ENCODE peak calls at places on chromosome 4, in four cellular contexts. H is suprapubic skin; T is stimulated activated naive CD8-positive, alpha-beta T cell treated with anti-CD3 and anti-CD28 coated beads, Interleukin-15, Interleukin-2, amounts not matched to agents 100 U/mL and 50 U/mL, for 24 hours; A is lung microvascular endothelial cell. I is an unnamed sample.

GRCh38 chr4:112775801-112776200 is 138.9 kb downstream of the LARP7 start:
- DNase-seq in H (no peak), T (no peak), A (no peak), I (no peak)

GRCh38 chr4:94356444-94356843 is 13.8 kb upstream of the HPGDS start:
- DNase-seq in H (no peak), T (no peak), A (no peak), I (no peak)

GRCh38 chr4:138158746-138159297 is 83.3 kb downstream of the SLC7A11 start:
- DNase-seq in H (no peak), T (no peak), A (peak; percentile 74), I (no peak)

GRCh38 chr4:17721496-17722360 is 59.7 kb downstream of the FAM184B start:
- DNase-seq in H (no peak), T (no peak), A (no peak), I (no peak)

GRCh38 chr4:64713256-64713840 is 304.1 kb upstream of the TECRL start:
- DNase-seq in H (no peak), T (no peak), A (peak; percentile 38), I (no peak)

GRCh38 chr4:8736083-8736825 is 135.4 kb downstream of the HMX1 start:
- DNase-seq in H (no peak), T (no peak), A (no peak), I (peak; percentile 24)

GRCh38 chr4:100177126-100177525 is 13.1 kb downstream of the DDIT4L start:
- DNase-seq in H (no peak), T (no peak), A (no peak), I (no peak)

GRCh38 chr4:40307627-40308497 is 27.3 kb upstream of the CHRNA9 start:
- DNase-seq in H (no peak), T (peak; percentile 64), A (no peak), I (peak; percentile 86)

GRCh38 chr4:67886281-67886680 is 2.5 kb upstream of the TMPRSS11D start:
- DNase-seq in H (no peak), T (no peak), A (peak; percentile 89), I (no peak)

GRCh38 chr4:109658871-109659410 is 44.3 kb downstream of the CASP6 start:
- DNase-seq in H (no peak), T (no peak), A (no peak), I (no peak)

GRCh38 chr4:28369504-28369903 is 1508.9 kb downstream of the STIM2 start:
- DNase-seq in H (no peak), T (no peak), A (no peak), I (no peak)

I was measured in CD14-positive monocyte.